ENCODE peak calls at places on chromosomes 11 and 22, in six cellular contexts. X, B, F, T, J and U are unnamed samples.

GRCh38 chr11:3344775-3345174 is 34.2 kb downstream of the ZNF195 start:
- DNase-seq in T (no peak), F (no peak), B (no peak), J (no peak), X (no peak), U (no peak)

GRCh38 chr11:75668508-75669297 is at the start of gene MAP6:
- DNase-seq in B (peak; percentile 42), X (no peak), F (no peak), T (no peak), J (peak; percentile 20), U (no peak)

GRCh38 chr11:86151188-86152005 is 82.5 kb upstream of the PICALM start:
- DNase-seq in B (no peak), J (no peak), F (no peak), X (no peak), T (no peak), U (no peak)

GRCh38 chr22:44291265-44292006 is 21.3 kb downstream of the SHISAL1 start:
- DNase-seq in J (no peak), X (no peak), F (no peak), B (no peak), T (no peak), U (no peak)

GRCh38 chr11:93348931-93349330 is 18.4 kb downstream of the DEUP1 start:
- DNase-seq in X (no peak), T (no peak), F (no peak), J (no peak), B (no peak), U (no peak)

GRCh38 chr22:19825016-19825339 is 29.7 kb downstream of the GNB1L start:
- DNase-seq in F (no peak), X (no peak), J (no peak), B (no peak), T (no peak), U (no peak)

GRCh38 chr11:5507177-5507576 is 2.6 kb downstream of the UBQLN3 start:
- DNase-seq in T (no peak), B (no peak), X (no peak), J (no peak), F (no peak), U (no peak)

GRCh38 chr11:45896392-45897068 is 10.5 kb downstream of the FREY1 start:
- DNase-seq in X (no peak), T (no peak), J (peak; percentile 15), B (peak; percentile 51), F (no peak), U (no peak)

GRCh38 chr22:45563362-45564040 is 60.8 kb downstream of the FBLN1 start:
- DNase-seq in B (no peak), T (no peak), F (no peak), J (no peak), X (no peak), U (no peak)

GRCh38 chr22:48051796-48052620 is 1289.6 kb downstream of the TBC1D22A start:
- DNase-seq in J (no peak), B (no peak), F (no peak), T (no peak), X (no peak), U (no peak)

GRCh38 chr11:120317689-120318195 is 7.4 kb upstream of the TLCD5 start:
- DNase-seq in J (no peak), X (no peak), T (no peak), B (no peak), F (no peak), U (no peak)

GRCh38 chr11:128506999-128507591 is 80.3 kb downstream of the ETS1 start:
- DNase-seq in J (peak; percentile 90), X (peak; percentile 60), F (peak; percentile 92), B (peak; percentile 59), T (no peak), U (peak; percentile 27)

GRCh38 chr22:29762263-29762662 is 4.5 kb downstream of the ZMAT5 start:
- DNase-seq in X (no peak), J (no peak), F (no peak), T (no peak), B (no peak), U (no peak)
- H3K27me3 ChIP-seq in X (no peaks in the 10 kb centered on the region), J (no peaks in the 10 kb centered on the region), F (no peaks in the 10 kb centered on the region), T (no peaks in the 10 kb centered on the region), B (no peaks in the 10 kb centered on the region), U (no peaks in the 10 kb centered on the region)

DNA sequence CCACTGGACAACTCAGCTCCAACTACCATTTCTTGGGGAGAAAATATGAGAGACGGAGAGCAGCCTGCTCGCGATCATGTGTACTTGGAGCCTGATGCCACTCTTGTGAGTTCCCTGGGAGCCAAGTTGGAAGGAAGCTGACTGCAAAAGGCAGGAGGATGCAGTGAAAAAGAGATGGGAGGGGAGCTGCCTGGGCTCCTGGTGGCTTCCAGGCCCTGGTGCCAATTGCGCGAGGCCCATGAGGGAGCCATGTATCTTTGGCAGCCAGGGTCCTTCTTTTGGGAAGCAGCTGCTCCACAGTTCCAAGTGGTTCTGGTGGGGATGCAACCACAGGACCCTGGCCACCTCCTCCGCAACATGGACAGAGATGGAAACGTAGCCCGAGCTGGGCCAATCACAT is 11.1 kb downstream of the C11orf91 start:
- DNase-seq in T (no peak), F (no peak), X (no peak), J (no peak), B (no peak), U (no peak)
- H3K27ac ChIP-seq in T (no peak overlapping the region), F (peak overlapping the region; percentile 77), X (no peak overlapping the region), J (peak overlapping the region; percentile 72), B (no peak overlapping the region), U (no peak overlapping the region)

DNA sequence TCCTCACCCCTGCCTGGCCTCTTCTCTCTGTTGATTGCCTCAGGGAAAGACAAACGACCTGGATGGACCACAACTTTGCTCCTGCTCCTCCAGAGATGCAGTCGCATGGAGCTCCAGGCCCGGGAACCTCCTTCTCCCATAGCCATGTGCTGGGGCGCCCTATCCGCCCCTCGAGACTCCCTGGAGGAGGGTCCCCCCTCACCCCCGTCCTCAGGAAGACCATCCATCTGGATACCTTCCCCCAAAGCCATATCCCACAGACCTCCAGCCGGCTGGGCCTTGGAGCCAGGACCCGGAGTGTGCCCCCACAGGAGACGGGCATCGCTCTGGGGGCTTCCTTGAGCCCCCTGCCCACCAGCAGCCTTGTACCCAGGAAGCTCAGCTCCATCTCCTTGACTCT is 2.2 kb downstream of the SEPTIN3 start:
- DNase-seq in T (no peak), B (no peak), J (no peak), X (no peak), F (no peak), U (no peak)
- H3K27me3 ChIP-seq in T (peaks cover 14% of the 10 kb centered on the region), B (peaks cover 17% of the 10 kb centered on the region), J (peaks cover 46% of the 10 kb centered on the region), X (no peaks in the 10 kb centered on the region), F (peaks cover 41% of the 10 kb centered on the region), U (peaks cover 3% of the 10 kb centered on the region)

GRCh38 chr11:26842883-26843282 is 121.0 kb upstream of the SLC5A12 start:
- DNase-seq in J (no peak), F (no peak), T (no peak), X (no peak), B (no peak), U (no peak)
- H3K27ac ChIP-seq in J (no peak overlapping the region), F (no peak overlapping the region), T (no peak overlapping the region), X (no peak overlapping the region), B (no peak overlapping the region), U (no peak overlapping the region)

GRCh38 chr11:64536997-64537396 is 54.0 kb upstream of the SLC22A12 start:
- DNase-seq in F (no peak), X (no peak), T (no peak), B (no peak), J (no peak), U (no peak)
- H3K27me3 ChIP-seq in F (peaks cover 20% of the 10 kb centered on the region), X (no peaks in the 10 kb centered on the region), T (no peaks in the 10 kb centered on the region), B (peaks cover 2% of the 10 kb centered on the region), J (peaks cover 23% of the 10 kb centered on the region), U (peaks cover 3% of the 10 kb centered on the region)

GRCh38 chr22:40180403-40180802 is 2.7 kb downstream of the TNRC6B start:
- DNase-seq in X (no peak), B (no peak), T (no peak), J (no peak), F (no peak), U (no peak)
- H3K27ac ChIP-seq in X (peak overlapping the region; percentile 71), B (peak overlapping the region; percentile 93), T (peak overlapping the region; percentile 33), J (peak overlapping the region; percentile 84), F (no peak overlapping the region), U (peak overlapping the region; percentile 81)

DNA sequence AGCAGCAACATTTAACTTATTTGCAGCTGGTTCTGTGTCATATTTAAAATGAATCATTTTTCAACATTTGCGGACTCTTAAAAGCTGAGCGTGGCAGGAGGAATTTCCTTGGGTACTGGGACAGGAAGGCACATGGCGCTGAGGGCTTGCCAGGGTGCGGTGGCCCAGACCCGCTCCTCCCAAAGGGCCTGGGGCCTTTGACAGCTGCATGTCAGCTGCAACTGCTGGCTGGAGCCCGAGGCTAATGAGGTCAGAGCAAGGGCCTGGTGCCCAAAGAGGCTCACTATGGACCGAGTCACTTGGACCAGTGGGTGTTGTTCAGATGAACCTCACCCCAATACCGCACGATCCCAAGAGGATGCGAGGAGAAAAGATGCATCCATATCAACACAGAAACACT is 326.9 kb downstream of the CTTN start:
- DNase-seq in X (no peak), J (no peak), F (no peak), T (no peak), B (no peak), U (no peak)
- H3K27me3 ChIP-seq in X (no peaks in the 10 kb centered on the region), J (peaks cover 18% of the 10 kb centered on the region), F (peaks cover 2% of the 10 kb centered on the region), T (no peaks in the 10 kb centered on the region), B (peaks cover 23% of the 10 kb centered on the region), U (no peaks in the 10 kb centered on the region)

DNA sequence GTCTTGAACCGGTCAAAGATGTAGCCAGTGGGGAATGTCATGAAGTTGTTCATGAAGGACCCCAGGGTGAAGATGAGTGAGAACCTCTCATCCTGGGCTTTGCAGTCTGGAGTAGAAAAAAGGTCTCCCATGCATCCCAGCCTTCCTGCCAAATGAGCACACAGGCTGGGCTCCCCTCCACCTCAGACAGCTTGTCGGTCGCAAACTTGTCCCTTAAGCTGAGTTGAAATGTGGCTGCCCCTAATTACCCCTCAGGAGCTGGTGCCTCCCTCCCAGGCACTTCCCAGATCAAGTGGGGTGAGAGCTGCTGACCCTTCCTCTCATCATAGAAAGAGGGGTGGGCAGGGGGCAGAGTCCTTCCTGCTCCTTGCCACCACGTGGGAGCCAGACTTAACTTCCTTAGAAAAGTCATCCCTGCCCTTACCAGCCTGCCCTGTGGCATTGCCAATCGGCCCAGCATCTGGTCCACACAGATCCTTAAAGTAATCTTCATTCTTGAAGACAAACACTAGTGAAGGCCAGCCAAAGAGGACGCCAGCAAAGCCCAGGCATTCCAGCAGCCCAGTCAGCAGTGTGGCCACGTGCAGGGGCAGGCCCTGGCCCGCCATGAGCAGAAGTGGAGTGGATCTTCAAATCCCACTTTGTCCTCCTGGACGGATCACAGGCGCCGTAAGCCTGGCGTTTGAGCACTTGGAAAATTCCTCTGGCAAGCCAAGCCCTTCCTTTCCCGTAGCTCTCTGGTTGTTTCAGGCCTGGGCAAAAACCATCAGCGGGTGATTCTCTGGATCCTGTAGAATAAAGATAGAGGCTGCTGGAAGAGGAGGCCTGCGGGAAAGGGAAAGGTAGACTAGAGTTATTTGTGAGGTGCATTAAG is 1.1 kb downstream of the SLC43A3 start:
- DNase-seq in F (no peak), J (peak; percentile 76), T (no peak), B (no peak), X (no peak), U (no peak)
- H3K27ac ChIP-seq in F (peak overlapping the region; percentile 49), J (peak overlapping the region; percentile 84), T (peak overlapping the region; percentile 54), B (peak overlapping the region; percentile 43), X (peak overlapping the region; percentile 52), U (peak overlapping the region; percentile 78)